ENCODE peak calls at places on chromosomes 16 and 17, in four cellular contexts. One of them, this sample, is unnamed.

GRCh38 chr16:19698480-19699465 is 19.3 kb downstream of the KNOP1 start:
- DNase-seq in NAMALWA: no peak
- DNase-seq in amygdala: no peak
- DNase-seq in stimulated activated CD4-positive, alpha-beta T cell treated with anti-CD3 and anti-CD28 coated beads, Interleukin-15, amount 100 ng/mL, for 1 hour: no peak
- DNase-seq in this sample: no peak

GRCh38 chr16:9434659-9435058 is 343.2 kb downstream of the HAPSTR1 start:
- DNase-seq in NAMALWA: no peak
- DNase-seq in amygdala: no peak
- DNase-seq in stimulated activated CD4-positive, alpha-beta T cell treated with anti-CD3 and anti-CD28 coated beads, Interleukin-15, amount 100 ng/mL, for 1 hour: no peak
- DNase-seq in this sample: no peak

GRCh38 chr17:6701719-6702118 is 11.4 kb downstream of the SLC13A5 start:
- DNase-seq in NAMALWA: peak; percentile 42
- DNase-seq in amygdala: no peak
- DNase-seq in stimulated activated CD4-positive, alpha-beta T cell treated with anti-CD3 and anti-CD28 coated beads, Interleukin-15, amount 100 ng/mL, for 1 hour: no peak
- DNase-seq in this sample: no peak

GRCh38 chr16:2497116-2497630 is 16.6 kb upstream of the ATP6V0C start:
- DNase-seq in NAMALWA: no peak
- DNase-seq in amygdala: no peak
- DNase-seq in stimulated activated CD4-positive, alpha-beta T cell treated with anti-CD3 and anti-CD28 coated beads, Interleukin-15, amount 100 ng/mL, for 1 hour: no peak
- DNase-seq in this sample: no peak

GRCh38 chr17:55089955-55090573 is 121.5 kb downstream of the STXBP4 start:
- DNase-seq in NAMALWA: no peak
- DNase-seq in amygdala: no peak
- DNase-seq in stimulated activated CD4-positive, alpha-beta T cell treated with anti-CD3 and anti-CD28 coated beads, Interleukin-15, amount 100 ng/mL, for 1 hour: no peak
- DNase-seq in this sample: no peak

GRCh38 chr17:77792626-77793025 is 165.9 kb upstream of the TNRC6C start:
- DNase-seq in NAMALWA: no peak
- DNase-seq in amygdala: no peak
- DNase-seq in stimulated activated CD4-positive, alpha-beta T cell treated with anti-CD3 and anti-CD28 coated beads, Interleukin-15, amount 100 ng/mL, for 1 hour: no peak
- DNase-seq in this sample: no peak

GRCh38 chr17:14282700-14283099 is 18.2 kb upstream of the HS3ST3B1 start:
- DNase-seq in NAMALWA: no peak
- DNase-seq in amygdala: no peak
- DNase-seq in stimulated activated CD4-positive, alpha-beta T cell treated with anti-CD3 and anti-CD28 coated beads, Interleukin-15, amount 100 ng/mL, for 1 hour: no peak
- DNase-seq in this sample: no peak

GRCh38 chr16:58661199-58661830 is 23.3 kb downstream of the SLC38A7 start:
- DNase-seq in NAMALWA: peak; percentile 77
- DNase-seq in amygdala: no peak
- DNase-seq in stimulated activated CD4-positive, alpha-beta T cell treated with anti-CD3 and anti-CD28 coated beads, Interleukin-15, amount 100 ng/mL, for 1 hour: no peak
- DNase-seq in this sample: no peak

GRCh38 chr16:50599494-50599893 is 51.3 kb downstream of the NKD1 start:
- DNase-seq in NAMALWA: no peak
- DNase-seq in amygdala: no peak
- DNase-seq in stimulated activated CD4-positive, alpha-beta T cell treated with anti-CD3 and anti-CD28 coated beads, Interleukin-15, amount 100 ng/mL, for 1 hour: no peak
- DNase-seq in this sample: no peak

GRCh38 chr17:46901291-46901690 is 21.7 kb upstream of the GOSR2 start:
- DNase-seq in NAMALWA: no peak
- DNase-seq in amygdala: no peak
- DNase-seq in stimulated activated CD4-positive, alpha-beta T cell treated with anti-CD3 and anti-CD28 coated beads, Interleukin-15, amount 100 ng/mL, for 1 hour: no peak
- DNase-seq in this sample: no peak

GRCh38 chr17:41865596-41865893 is 322 bp upstream of the KLHL11 start:
- DNase-seq in NAMALWA: no peak
- DNase-seq in amygdala: no peak
- DNase-seq in stimulated activated CD4-positive, alpha-beta T cell treated with anti-CD3 and anti-CD28 coated beads, Interleukin-15, amount 100 ng/mL, for 1 hour: no peak
- DNase-seq in this sample: no peak

GRCh38 chr16:1916654-1916990 is 1.6 kb downstream of the HS3ST6 start:
- DNase-seq in NAMALWA: no peak
- DNase-seq in amygdala: no peak
- DNase-seq in stimulated activated CD4-positive, alpha-beta T cell treated with anti-CD3 and anti-CD28 coated beads, Interleukin-15, amount 100 ng/mL, for 1 hour: no peak
- DNase-seq in this sample: no peak

GRCh38 chr16:16127469-16128116 is 95.7 kb downstream of the ABCC6 start:
- DNase-seq in NAMALWA: peak; percentile 83
- DNase-seq in amygdala: no peak
- DNase-seq in stimulated activated CD4-positive, alpha-beta T cell treated with anti-CD3 and anti-CD28 coated beads, Interleukin-15, amount 100 ng/mL, for 1 hour: peak; percentile 29
- DNase-seq in this sample: peak; percentile 28

GRCh38 chr17:81179220-81179619 is 13.2 kb upstream of the AATK start:
- DNase-seq in NAMALWA: peak; percentile 70
- DNase-seq in amygdala: no peak
- DNase-seq in stimulated activated CD4-positive, alpha-beta T cell treated with anti-CD3 and anti-CD28 coated beads, Interleukin-15, amount 100 ng/mL, for 1 hour: no peak
- DNase-seq in this sample: no peak

GRCh38 chr16:20763461-20764232 is at the start of gene ACSM3:
- DNase-seq in NAMALWA: peak; percentile 92
- DNase-seq in amygdala: no peak
- DNase-seq in stimulated activated CD4-positive, alpha-beta T cell treated with anti-CD3 and anti-CD28 coated beads, Interleukin-15, amount 100 ng/mL, for 1 hour: peak; percentile 38
- DNase-seq in this sample: no peak

GRCh38 chr17:76791053-76791980 is 53.4 kb downstream of the MFSD11 start:
- DNase-seq in NAMALWA: peak; percentile 79
- DNase-seq in amygdala: no peak
- DNase-seq in stimulated activated CD4-positive, alpha-beta T cell treated with anti-CD3 and anti-CD28 coated beads, Interleukin-15, amount 100 ng/mL, for 1 hour: no peak
- DNase-seq in this sample: peak; percentile 20

GRCh38 chr17:74776044-74776962 is at the start of gene NAT9:
- DNase-seq in NAMALWA: peak; percentile 98
- DNase-seq in amygdala: peak; percentile 75
- DNase-seq in stimulated activated CD4-positive, alpha-beta T cell treated with anti-CD3 and anti-CD28 coated beads, Interleukin-15, amount 100 ng/mL, for 1 hour: peak; percentile 99
- DNase-seq in this sample: peak; percentile 93

GRCh38 chr17:15981208-15981607 is 18.3 kb downstream of the ZSWIM7 start:
- DNase-seq in NAMALWA: no peak
- DNase-seq in amygdala: no peak
- DNase-seq in stimulated activated CD4-positive, alpha-beta T cell treated with anti-CD3 and anti-CD28 coated beads, Interleukin-15, amount 100 ng/mL, for 1 hour: no peak
- DNase-seq in this sample: no peak

GRCh38 chr16:61926766-61927165 is 109.5 kb downstream of the CDH8 start:
- DNase-seq in NAMALWA: no peak
- DNase-seq in amygdala: no peak
- DNase-seq in stimulated activated CD4-positive, alpha-beta T cell treated with anti-CD3 and anti-CD28 coated beads, Interleukin-15, amount 100 ng/mL, for 1 hour: no peak
- DNase-seq in this sample: no peak

GRCh38 chr17:82051776-82052637 is at the start of the genes GPS1 and RFNG:
- DNase-seq in NAMALWA: peak; percentile 66
- DNase-seq in amygdala: no peak
- DNase-seq in stimulated activated CD4-positive, alpha-beta T cell treated with anti-CD3 and anti-CD28 coated beads, Interleukin-15, amount 100 ng/mL, for 1 hour: peak; percentile 63
- DNase-seq in this sample: peak; percentile 58

GRCh38 chr16:84841787-84842300 is 22.1 kb downstream of the CRISPLD2 start:
- DNase-seq in NAMALWA: no peak
- DNase-seq in amygdala: no peak
- DNase-seq in stimulated activated CD4-positive, alpha-beta T cell treated with anti-CD3 and anti-CD28 coated beads, Interleukin-15, amount 100 ng/mL, for 1 hour: no peak
- DNase-seq in this sample: no peak

GRCh38 chr16:26772503-26772902 is 294.2 kb upstream of the C16orf82 start:
- DNase-seq in NAMALWA: no peak
- DNase-seq in amygdala: no peak
- DNase-seq in stimulated activated CD4-positive, alpha-beta T cell treated with anti-CD3 and anti-CD28 coated beads, Interleukin-15, amount 100 ng/mL, for 1 hour: no peak
- DNase-seq in this sample: no peak

GRCh38 chr17:31355935-31356334 is 34.5 kb upstream of the EVI2A start:
- DNase-seq in NAMALWA: no peak
- DNase-seq in amygdala: no peak
- DNase-seq in stimulated activated CD4-positive, alpha-beta T cell treated with anti-CD3 and anti-CD28 coated beads, Interleukin-15, amount 100 ng/mL, for 1 hour: no peak
- DNase-seq in this sample: no peak

GRCh38 chr17:17667231-17667630 is 14.0 kb upstream of the RAI1 start:
- DNase-seq in NAMALWA: no peak
- DNase-seq in amygdala: no peak
- DNase-seq in stimulated activated CD4-positive, alpha-beta T cell treated with anti-CD3 and anti-CD28 coated beads, Interleukin-15, amount 100 ng/mL, for 1 hour: no peak
- DNase-seq in this sample: no peak

GRCh38 chr16:4474192-4474961 is at the start of gene NMRAL1:
- DNase-seq in NAMALWA: peak; percentile 93
- DNase-seq in amygdala: peak; percentile 70
- DNase-seq in stimulated activated CD4-positive, alpha-beta T cell treated with anti-CD3 and anti-CD28 coated beads, Interleukin-15, amount 100 ng/mL, for 1 hour: peak; percentile 49
- DNase-seq in this sample: peak; percentile 67

GRCh38 chr16:53022374-53022773 is 30.3 kb downstream of the CHD9NB start:
- DNase-seq in NAMALWA: peak; percentile 39
- DNase-seq in amygdala: peak; percentile 1
- DNase-seq in stimulated activated CD4-positive, alpha-beta T cell treated with anti-CD3 and anti-CD28 coated beads, Interleukin-15, amount 100 ng/mL, for 1 hour: no peak
- DNase-seq in this sample: peak; percentile 5

GRCh38 chr17:28712037-28712704 is 483 bp upstream of the PROCA1 start:
- DNase-seq in NAMALWA: peak; percentile 85
- DNase-seq in amygdala: no peak
- DNase-seq in stimulated activated CD4-positive, alpha-beta T cell treated with anti-CD3 and anti-CD28 coated beads, Interleukin-15, amount 100 ng/mL, for 1 hour: peak; percentile 37
- DNase-seq in this sample: no peak

This sample was measured in anterior cingulate cortex.